ENCODE peak calls at places on chromosomes 4 and X, in six cellular contexts. One of them, this sample, is unnamed.

GRCh38 chr4:3481113-3481531 is 18.0 kb downstream of the DOK7 start:
- DNase-seq in Caco-2: no peak
- DNase-seq in NCI-H774: no peak
- DNase-seq in stimulated activated CD4-positive, alpha-beta T cell treated with anti-CD3 and anti-CD28 coated beads, Interleukin-1b, Interleukin-23, amount 100 ng/mL, for 4 hours: no peak
- DNase-seq in SK-N-DZ: no peak
- DNase-seq in GM12891: no peak
- DNase-seq in this sample: no peak

GRCh38 chr4:93828332-93828829 is at the start of gene ATOH1:
- DNase-seq in GM12891: no peak
- DNase-seq in stimulated activated CD4-positive, alpha-beta T cell treated with anti-CD3 and anti-CD28 coated beads, Interleukin-1b, Interleukin-23, amount 100 ng/mL, for 4 hours: no peak
- DNase-seq in SK-N-DZ: peak; percentile 20
- DNase-seq in NCI-H774: peak; percentile 0
- DNase-seq in Caco-2: peak; percentile 42
- DNase-seq in this sample: no peak

GRCh38 chr4:113116414-113117345 is 67.2 kb downstream of the ANK2 start:
- DNase-seq in GM12891: no peak
- DNase-seq in stimulated activated CD4-positive, alpha-beta T cell treated with anti-CD3 and anti-CD28 coated beads, Interleukin-1b, Interleukin-23, amount 100 ng/mL, for 4 hours: no peak
- DNase-seq in Caco-2: peak; percentile 55
- DNase-seq in NCI-H774: no peak
- DNase-seq in SK-N-DZ: no peak
- DNase-seq in this sample: no peak

GRCh38 chr4:77852892-77853495 is 9.6 kb upstream of the MRPL1 start:
- DNase-seq in stimulated activated CD4-positive, alpha-beta T cell treated with anti-CD3 and anti-CD28 coated beads, Interleukin-1b, Interleukin-23, amount 100 ng/mL, for 4 hours: peak; percentile 14
- DNase-seq in Caco-2: no peak
- DNase-seq in SK-N-DZ: no peak
- DNase-seq in NCI-H774: no peak
- DNase-seq in GM12891: peak; percentile 14
- DNase-seq in this sample: no peak

GRCh38 chr4:8269535-8270417 is at the start of gene HTRA3:
- DNase-seq in NCI-H774: no peak
- DNase-seq in Caco-2: no peak
- DNase-seq in GM12891: no peak
- DNase-seq in stimulated activated CD4-positive, alpha-beta T cell treated with anti-CD3 and anti-CD28 coated beads, Interleukin-1b, Interleukin-23, amount 100 ng/mL, for 4 hours: no peak
- DNase-seq in SK-N-DZ: peak; percentile 53
- DNase-seq in this sample: no peak

GRCh38 chr4:24722026-24722568 is 73.3 kb upstream of the SOD3 start:
- DNase-seq in stimulated activated CD4-positive, alpha-beta T cell treated with anti-CD3 and anti-CD28 coated beads, Interleukin-1b, Interleukin-23, amount 100 ng/mL, for 4 hours: no peak
- DNase-seq in GM12891: no peak
- DNase-seq in SK-N-DZ: no peak
- DNase-seq in NCI-H774: no peak
- DNase-seq in Caco-2: no peak
- DNase-seq in this sample: no peak

GRCh38 chrX:47234583-47234982 is 1.8 kb downstream of the USP11 start:
- DNase-seq in Caco-2: no peak
- DNase-seq in SK-N-DZ: no peak
- DNase-seq in stimulated activated CD4-positive, alpha-beta T cell treated with anti-CD3 and anti-CD28 coated beads, Interleukin-1b, Interleukin-23, amount 100 ng/mL, for 4 hours: no peak
- DNase-seq in GM12891: no peak
- DNase-seq in NCI-H774: no peak
- DNase-seq in this sample: no peak

GRCh38 chrX:34503119-34503518 is 154.0 kb downstream of the TMEM47 start:
- DNase-seq in SK-N-DZ: no peak
- DNase-seq in stimulated activated CD4-positive, alpha-beta T cell treated with anti-CD3 and anti-CD28 coated beads, Interleukin-1b, Interleukin-23, amount 100 ng/mL, for 4 hours: no peak
- DNase-seq in Caco-2: no peak
- DNase-seq in NCI-H774: no peak
- DNase-seq in GM12891: no peak
- DNase-seq in this sample: no peak

GRCh38 chr4:60314367-60314766 is 885.8 kb upstream of the ADGRL3 start:
- DNase-seq in NCI-H774: no peak
- DNase-seq in SK-N-DZ: no peak
- DNase-seq in GM12891: no peak
- DNase-seq in Caco-2: no peak
- DNase-seq in stimulated activated CD4-positive, alpha-beta T cell treated with anti-CD3 and anti-CD28 coated beads, Interleukin-1b, Interleukin-23, amount 100 ng/mL, for 4 hours: no peak
- DNase-seq in this sample: no peak

GRCh38 chr4:168667397-168667796 is 170.5 kb downstream of the PALLD start:
- DNase-seq in Caco-2: no peak
- DNase-seq in SK-N-DZ: no peak
- DNase-seq in stimulated activated CD4-positive, alpha-beta T cell treated with anti-CD3 and anti-CD28 coated beads, Interleukin-1b, Interleukin-23, amount 100 ng/mL, for 4 hours: no peak
- DNase-seq in GM12891: no peak
- DNase-seq in NCI-H774: no peak
- DNase-seq in this sample: no peak

GRCh38 chr4:153038493-153039311 is 102.6 kb downstream of the FHDC1 start:
- DNase-seq in SK-N-DZ: no peak
- DNase-seq in GM12891: no peak
- DNase-seq in NCI-H774: peak; percentile 56
- DNase-seq in Caco-2: peak; percentile 35
- DNase-seq in stimulated activated CD4-positive, alpha-beta T cell treated with anti-CD3 and anti-CD28 coated beads, Interleukin-1b, Interleukin-23, amount 100 ng/mL, for 4 hours: no peak
- DNase-seq in this sample: no peak

GRCh38 chr4:138911903-138912713 is 103.5 kb upstream of the NOCT start:
- DNase-seq in Caco-2: no peak
- DNase-seq in GM12891: no peak
- DNase-seq in NCI-H774: peak; percentile 61
- DNase-seq in stimulated activated CD4-positive, alpha-beta T cell treated with anti-CD3 and anti-CD28 coated beads, Interleukin-1b, Interleukin-23, amount 100 ng/mL, for 4 hours: no peak
- DNase-seq in SK-N-DZ: no peak
- DNase-seq in this sample: no peak

GRCh38 chrX:150062292-150063137 is 124.2 kb upstream of the EOLA2 start:
- DNase-seq in NCI-H774: peak; percentile 8
- DNase-seq in stimulated activated CD4-positive, alpha-beta T cell treated with anti-CD3 and anti-CD28 coated beads, Interleukin-1b, Interleukin-23, amount 100 ng/mL, for 4 hours: no peak
- DNase-seq in GM12891: no peak
- DNase-seq in SK-N-DZ: no peak
- DNase-seq in Caco-2: no peak
- DNase-seq in this sample: no peak

GRCh38 chr4:52572936-52573485 is 86.1 kb downstream of the USP46 start:
- DNase-seq in Caco-2: no peak
- DNase-seq in GM12891: no peak
- DNase-seq in SK-N-DZ: no peak
- DNase-seq in NCI-H774: no peak
- DNase-seq in stimulated activated CD4-positive, alpha-beta T cell treated with anti-CD3 and anti-CD28 coated beads, Interleukin-1b, Interleukin-23, amount 100 ng/mL, for 4 hours: no peak
- DNase-seq in this sample: no peak

GRCh38 chr4:21697583-21697982 is 251.0 kb downstream of the KCNIP4 start:
- DNase-seq in Caco-2: peak; percentile 34
- DNase-seq in GM12891: no peak
- DNase-seq in SK-N-DZ: peak; percentile 42
- DNase-seq in stimulated activated CD4-positive, alpha-beta T cell treated with anti-CD3 and anti-CD28 coated beads, Interleukin-1b, Interleukin-23, amount 100 ng/mL, for 4 hours: no peak
- DNase-seq in NCI-H774: peak; percentile 26
- DNase-seq in this sample: no peak

GRCh38 chrX:136306182-136306581 is 5.4 kb downstream of the ADGRG4 start:
- DNase-seq in stimulated activated CD4-positive, alpha-beta T cell treated with anti-CD3 and anti-CD28 coated beads, Interleukin-1b, Interleukin-23, amount 100 ng/mL, for 4 hours: no peak
- DNase-seq in NCI-H774: no peak
- DNase-seq in GM12891: no peak
- DNase-seq in Caco-2: no peak
- DNase-seq in SK-N-DZ: no peak
- DNase-seq in this sample: no peak

GRCh38 chr4:56575820-56576429 is 70.3 kb downstream of the ARL9 start:
- DNase-seq in GM12891: no peak
- DNase-seq in NCI-H774: no peak
- DNase-seq in Caco-2: no peak
- DNase-seq in SK-N-DZ: no peak
- DNase-seq in stimulated activated CD4-positive, alpha-beta T cell treated with anti-CD3 and anti-CD28 coated beads, Interleukin-1b, Interleukin-23, amount 100 ng/mL, for 4 hours: no peak
- DNase-seq in this sample: peak; percentile 10

GRCh38 chrX:102126863-102127262 is 1.4 kb downstream of the TCEAL2 start:
- DNase-seq in NCI-H774: no peak
- DNase-seq in stimulated activated CD4-positive, alpha-beta T cell treated with anti-CD3 and anti-CD28 coated beads, Interleukin-1b, Interleukin-23, amount 100 ng/mL, for 4 hours: no peak
- DNase-seq in Caco-2: no peak
- DNase-seq in SK-N-DZ: no peak
- DNase-seq in GM12891: no peak
- DNase-seq in this sample: no peak

GRCh38 chrX:104343408-104344129 is 88.8 kb upstream of the ESX1 start:
- DNase-seq in stimulated activated CD4-positive, alpha-beta T cell treated with anti-CD3 and anti-CD28 coated beads, Interleukin-1b, Interleukin-23, amount 100 ng/mL, for 4 hours: no peak
- DNase-seq in Caco-2: peak; percentile 51
- DNase-seq in GM12891: no peak
- DNase-seq in SK-N-DZ: peak; percentile 37
- DNase-seq in NCI-H774: no peak
- DNase-seq in this sample: peak; percentile 80

GRCh38 chr4:109296545-109296944 is 5.9 kb downstream of the COL25A1 start:
- DNase-seq in Caco-2: no peak
- DNase-seq in GM12891: no peak
- DNase-seq in SK-N-DZ: no peak
- DNase-seq in stimulated activated CD4-positive, alpha-beta T cell treated with anti-CD3 and anti-CD28 coated beads, Interleukin-1b, Interleukin-23, amount 100 ng/mL, for 4 hours: no peak
- DNase-seq in NCI-H774: no peak
- DNase-seq in this sample: no peak

GRCh38 chrX:29145316-29145715 is 558.1 kb downstream of the IL1RAPL1 start:
- DNase-seq in Caco-2: no peak
- DNase-seq in NCI-H774: no peak
- DNase-seq in stimulated activated CD4-positive, alpha-beta T cell treated with anti-CD3 and anti-CD28 coated beads, Interleukin-1b, Interleukin-23, amount 100 ng/mL, for 4 hours: no peak
- DNase-seq in GM12891: no peak
- DNase-seq in SK-N-DZ: no peak
- DNase-seq in this sample: no peak

GRCh38 chrX:111568356-111568755 is 56.9 kb downstream of the SERTM2 start:
- DNase-seq in stimulated activated CD4-positive, alpha-beta T cell treated with anti-CD3 and anti-CD28 coated beads, Interleukin-1b, Interleukin-23, amount 100 ng/mL, for 4 hours: no peak
- DNase-seq in NCI-H774: no peak
- DNase-seq in GM12891: no peak
- DNase-seq in Caco-2: peak; percentile 29
- DNase-seq in SK-N-DZ: peak; percentile 54
- DNase-seq in this sample: no peak

GRCh38 chrX:119382606-119383005 is 16.5 kb upstream of the SLC25A43 start:
- DNase-seq in GM12891: no peak
- DNase-seq in stimulated activated CD4-positive, alpha-beta T cell treated with anti-CD3 and anti-CD28 coated beads, Interleukin-1b, Interleukin-23, amount 100 ng/mL, for 4 hours: no peak
- DNase-seq in NCI-H774: no peak
- DNase-seq in SK-N-DZ: no peak
- DNase-seq in Caco-2: no peak
- DNase-seq in this sample: no peak

This sample was measured in glomerular endothelial cell.